ENCODE peak calls at places on chromosomes 7 and 10, in five cellular contexts. Z is H9, S is H1, X is neuronal stem cell, C is mesendoderm. A is an unnamed sample.

GRCh38 chr10:3907514-3907913 is 122.5 kb upstream of the KLF6 start:
- DNase-seq in Z (no peak), S (no peak), X (no peak), C (no peak), A (peak; percentile 64)

GRCh38 chr10:76036410-76036940 is 605.1 kb downstream of the LRMDA start:
- DNase-seq in Z (peak; percentile 75), S (peak; percentile 91), X (no peak), C (peak; percentile 72), A (peak; percentile 56)

GRCh38 chr10:125844673-125845300 is 21.4 kb downstream of the BCCIP start:
- DNase-seq in Z (no peak), S (no peak), X (no peak), C (no peak), A (no peak)

GRCh38 chr7:148185050-148185449 is 405.5 kb upstream of the C7orf33 start:
- DNase-seq in Z (no peak), S (no peak), X (no peak), C (peak; percentile 48), A (no peak)

GRCh38 chr7:45657890-45658715 is 83.9 kb downstream of the ADCY1 start:
- DNase-seq in Z (no peak), S (peak; percentile 35), X (no peak), C (no peak), A (no peak)

GRCh38 chr7:12709731-12710502 is 22.5 kb downstream of the ARL4A start:
- DNase-seq in Z (no peak), S (no peak), X (no peak), C (no peak), A (peak; percentile 47)

GRCh38 chr10:123245264-123245663 is 91.1 kb downstream of the BUB3 start:
- DNase-seq in Z (no peak), S (no peak), X (no peak), C (peak; percentile 24), A (no peak)

GRCh38 chr10:118369806-118370205 is 27.7 kb upstream of the FAM204A start:
- DNase-seq in Z (no peak), S (no peak), X (no peak), C (no peak), A (no peak)

GRCh38 chr7:70599446-70600190 is 532.3 kb upstream of the GALNT17 start:
- DNase-seq in Z (no peak), S (no peak), X (no peak), C (peak; percentile 41), A (no peak)

GRCh38 chr7:67947651-67948050 is 951.0 kb downstream of the TYW1 start:
- DNase-seq in Z (no peak), S (no peak), X (no peak), C (no peak), A (no peak)

GRCh38 chr10:24715246-24715769 is 8.4 kb downstream of the ARHGAP21 start:
- DNase-seq in Z (no peak), S (no peak), X (no peak), C (no peak), A (no peak)

GRCh38 chr7:48168159-48168558 is 3.1 kb upstream of the ABCA13 start:
- DNase-seq in Z (no peak), S (no peak), X (no peak), C (peak; percentile 41), A (peak; percentile 55)

GRCh38 chr7:19009241-19009935 is 108.0 kb downstream of the TWIST1 start:
- DNase-seq in Z (no peak), S (no peak), X (no peak), C (no peak), A (peak; percentile 71)

GRCh38 chr10:122744257-122744656 is 44.6 kb upstream of the C10orf120 start:
- DNase-seq in Z (no peak), S (no peak), X (no peak), C (no peak), A (no peak)

GRCh38 chr7:116560021-116560970 is 35.5 kb downstream of the CAV1 start:
- DNase-seq in Z (no peak), S (no peak), X (peak; percentile 33), C (no peak), A (no peak)

GRCh38 chr7:135208417-135208793 is 2.9 kb downstream of the WDR91 start:
- DNase-seq in Z (no peak), S (no peak), X (no peak), C (peak; percentile 25), A (no peak)

GRCh38 chr10:124677871-124678565 is 66.2 kb downstream of the FAM53B start:
- DNase-seq in Z (no peak), S (no peak), X (no peak), C (no peak), A (peak; percentile 38)

GRCh38 chr7:18940577-18941134 is 176.8 kb downstream of the TWIST1 start:
- DNase-seq in Z (peak; percentile 44), S (no peak), X (no peak), C (peak; percentile 96), A (no peak)

GRCh38 chr7:24756989-24757798 is at the start of gene GSDME:
- DNase-seq in Z (peak; percentile 76), S (peak; percentile 82), X (peak; percentile 55), C (peak; percentile 62), A (peak; percentile 59)

GRCh38 chr10:132458595-132459251 is 61.7 kb downstream of the PWWP2B start:
- DNase-seq in Z (peak; percentile 72), S (peak; percentile 96), X (no peak), C (no peak), A (no peak)

GRCh38 chr10:623039-623438 is 66.4 kb downstream of the DIP2C start:
- DNase-seq in Z (no peak), S (no peak), X (no peak), C (no peak), A (no peak)
- H2BK120ac ChIP-seq in Z (no peak overlapping the region), S (no peak overlapping the region), X (no peak overlapping the region), C (no peak overlapping the region), A (no peak overlapping the region)

DNA sequence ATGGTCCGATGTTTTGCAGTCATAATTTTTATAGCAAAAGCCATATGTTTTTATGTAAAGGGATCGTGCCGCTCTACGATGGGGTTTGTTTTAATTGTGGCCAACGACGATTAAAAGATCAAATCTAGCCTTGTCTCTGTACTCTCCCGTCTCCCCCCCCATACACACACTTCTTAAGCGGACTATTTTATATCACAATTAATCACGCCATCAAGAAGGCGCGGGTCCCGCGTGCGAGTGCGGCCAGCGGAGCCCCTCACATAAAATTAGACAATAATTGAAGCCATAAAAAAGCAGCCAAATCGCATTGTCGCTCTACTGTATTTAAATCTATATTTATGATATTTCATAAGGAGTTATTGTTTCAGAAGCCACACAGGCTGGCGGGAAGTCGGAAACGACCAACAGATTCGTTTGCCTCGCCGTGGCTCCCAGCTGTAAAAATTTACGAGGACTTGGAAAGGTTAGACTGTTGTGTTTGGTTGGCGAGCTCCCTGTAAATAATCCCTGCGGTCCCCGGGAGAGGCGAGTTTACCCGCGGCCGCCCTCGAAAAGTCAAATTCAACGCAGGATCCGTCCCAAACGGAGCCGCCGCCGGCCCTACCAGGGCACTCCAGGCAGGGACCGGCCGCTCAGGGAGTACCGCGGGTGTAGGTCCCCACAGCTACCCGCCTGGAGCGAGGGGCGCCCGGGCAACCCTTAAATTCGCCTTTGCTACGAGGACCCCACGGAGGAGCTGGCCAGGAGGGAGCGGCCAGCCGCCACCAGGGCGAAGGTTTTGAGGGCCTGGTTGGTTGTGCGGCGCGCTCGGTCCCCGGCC is 528 bp upstream of the HOXA9 start:
- DNase-seq in Z (no peak), S (no peak), X (no peak), C (no peak), A (no peak)
- H2BK120ac ChIP-seq in Z (no peak overlapping the region), S (no peak overlapping the region), X (peak overlapping the region; percentile 61), C (no peak overlapping the region), A (no peak overlapping the region)

GRCh38 chr7:25840209-25840792 is 311.7 kb upstream of the NFE2L3 start:
- DNase-seq in Z (no peak), S (no peak), X (no peak), C (no peak), A (no peak)

GRCh38 chr7:25843467-25843866 is 308.5 kb upstream of the NFE2L3 start:
- DNase-seq in Z (no peak), S (no peak), X (no peak), C (peak; percentile 43), A (no peak)

GRCh38 chr7:25842201-25842726 is 309.7 kb upstream of the NFE2L3 start:
- DNase-seq in Z (no peak), S (no peak), X (no peak), C (no peak), A (no peak)

GRCh38 chr7:25839084-25839769 is 312.8 kb upstream of the NFE2L3 start:
- DNase-seq in Z (no peak), S (no peak), X (no peak), C (peak; percentile 61), A (no peak)

DNA sequence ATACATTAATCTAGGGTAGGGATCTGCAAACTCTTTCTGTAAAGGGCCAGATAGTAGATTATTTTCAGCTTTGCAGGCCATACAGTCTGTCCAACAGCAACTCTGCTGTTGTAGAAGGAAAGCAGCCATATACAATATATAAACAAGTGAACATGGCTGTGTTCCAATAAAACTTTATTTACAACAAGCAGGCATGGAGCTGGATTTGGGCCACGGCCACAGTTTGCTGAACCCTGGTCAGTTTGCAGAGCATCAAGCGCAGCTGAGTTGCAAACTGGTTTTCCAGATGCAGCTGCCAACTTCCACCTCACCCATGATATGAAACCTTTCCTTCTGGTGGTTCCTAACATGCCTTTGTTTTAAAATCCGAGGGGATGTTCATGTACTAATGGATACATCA is 310.4 kb upstream of the NFE2L3 start:
- DNase-seq in Z (no peak), S (no peak), X (no peak), C (no peak), A (no peak)
- H2BK120ac ChIP-seq in Z (no peak overlapping the region), S (no peak overlapping the region), X (no peak overlapping the region), C (no peak overlapping the region), A (no peak overlapping the region)

DNA sequence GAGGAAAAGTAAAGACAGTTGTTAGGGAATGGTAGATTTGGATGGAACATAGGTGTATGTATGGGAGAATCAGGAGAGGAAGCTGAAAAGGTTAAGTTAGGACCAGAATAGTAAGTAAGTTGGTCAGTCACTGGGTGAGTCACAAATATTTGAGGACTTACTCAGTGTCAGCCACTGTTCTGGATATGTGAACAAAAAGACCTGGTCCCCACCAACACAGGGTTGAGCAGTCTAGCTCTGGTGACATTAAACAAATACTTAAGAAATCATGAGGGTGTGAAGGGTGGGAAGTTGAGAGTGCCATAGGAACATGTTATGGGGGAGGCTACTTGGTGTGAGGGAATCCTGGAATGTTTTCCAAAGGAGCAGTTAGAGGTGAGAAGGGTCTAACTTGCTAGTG is 246.9 kb downstream of the PTEN start:
- DNase-seq in Z (no peak), S (no peak), X (no peak), C (peak; percentile 25), A (peak; percentile 72)
- H2BK120ac ChIP-seq in Z (no peak overlapping the region), S (no peak overlapping the region), X (no peak overlapping the region), C (no peak overlapping the region), A (peak overlapping the region; percentile 91)

A was measured in IMR-90.